ENCODE peak calls at places on chromosomes 6 and 20, in seven cellular contexts. L is neuronal stem cell; T is heart right ventricle; I is naive thymus-derived CD4-positive, alpha-beta T cell; Q is heart left ventricle; X is pancreas; J is BJ. C is an unnamed sample.

GRCh38 chr6:90294614-90294988 is 2.0 kb downstream of the BACH2 start:
- DNase-seq in L (no peak), T (no peak), I (no peak), Q (no peak), X (no peak), J (no peak), C (no peak)

GRCh38 chr20:17452441-17452840 is 78.7 kb downstream of the BFSP1 start:
- DNase-seq in L (no peak), T (no peak), I (no peak), Q (no peak), X (no peak), J (no peak), C (no peak)

GRCh38 chr6:98927534-98927933 is 20.2 kb downstream of the FBXL4 start:
- DNase-seq in L (no peak), T (no peak), I (no peak), Q (no peak), X (no peak), J (no peak), C (no peak)

GRCh38 chr20:50859161-50859560 is 64.3 kb downstream of the BCAS4 start:
- DNase-seq in L (no peak), T (no peak), I (no peak), Q (no peak), X (no peak), J (no peak), C (no peak)

GRCh38 chr6:158010591-158011477 is 29.2 kb downstream of the SYNJ2 start:
- DNase-seq in L (no peak), T (no peak), I (no peak), Q (no peak), X (no peak), J (no peak), C (no peak)

GRCh38 chr6:113381232-113381631 is 475.9 kb upstream of the MARCKS start:
- DNase-seq in L (no peak), T (no peak), I (no peak), Q (no peak), X (no peak), J (no peak), C (no peak)

GRCh38 chr6:69584913-69585729 is 211.7 kb downstream of the LMBRD1 start:
- DNase-seq in L (no peak), T (no peak), I (no peak), Q (no peak), X (no peak), J (peak; percentile 8), C (no peak)

GRCh38 chr6:149938571-149939462 is 3.0 kb upstream of the ULBP2 start:
- DNase-seq in L (no peak), T (no peak), I (peak; percentile 50), Q (no peak), X (peak; percentile 35), J (no peak), C (no peak)

GRCh38 chr6:106692112-106692822 is 62.9 kb downstream of the QRSL1 start:
- DNase-seq in L (peak; percentile 20), T (no peak), I (no peak), Q (no peak), X (peak; percentile 76), J (no peak), C (peak; percentile 61)

GRCh38 chr6:24848461-24848860 is 49.7 kb upstream of the ARMH2 start:
- DNase-seq in L (no peak), T (no peak), I (no peak), Q (no peak), X (no peak), J (no peak), C (no peak)

GRCh38 chr6:27263886-27264285 is 16.4 kb downstream of the PRSS16 start:
- DNase-seq in L (no peak), T (no peak), I (no peak), Q (no peak), X (no peak), J (no peak), C (no peak)

GRCh38 chr6:39088331-39088730 is 26.7 kb downstream of the SAYSD1 start:
- DNase-seq in L (peak; percentile 73), T (no peak), I (no peak), Q (peak; percentile 52), X (no peak), J (no peak), C (no peak)

GRCh38 chr6:157904999-157905398 is 76.7 kb upstream of the SYNJ2 start:
- DNase-seq in L (no peak), T (no peak), I (no peak), Q (no peak), X (no peak), J (no peak), C (no peak)

GRCh38 chr20:31580706-31581105 is 24.4 kb upstream of the ID1 start:
- DNase-seq in L (no peak), T (no peak), I (no peak), Q (no peak), X (no peak), J (no peak), C (no peak)

GRCh38 chr6:21586760-21587181 is 6.8 kb upstream of the SOX4 start:
- DNase-seq in L (no peak), T (peak; percentile 47), I (no peak), Q (no peak), X (no peak), J (no peak), C (peak; percentile 38)

GRCh38 chr6:158022749-158023596 is 41.3 kb downstream of the SYNJ2 start:
- DNase-seq in L (no peak), T (no peak), I (no peak), Q (peak; percentile 25), X (no peak), J (no peak), C (no peak)

GRCh38 chr6:42177514-42178364 is 4.6 kb downstream of the GUCA1A start:
- DNase-seq in L (peak; percentile 59), T (no peak), I (peak; percentile 41), Q (peak; percentile 25), X (no peak), J (no peak), C (no peak)

GRCh38 chr6:169397684-169398083 is 144.0 kb upstream of the THBS2 start:
- DNase-seq in L (no peak), T (no peak), I (no peak), Q (no peak), X (no peak), J (no peak), C (no peak)

GRCh38 chr6:722608-723007 is 29.7 kb upstream of the EXOC2 start:
- DNase-seq in L (no peak), T (no peak), I (no peak), Q (no peak), X (no peak), J (peak; percentile 46), C (no peak)

GRCh38 chr6:71556141-71556540 is 267.5 kb downstream of the OGFRL1 start:
- DNase-seq in L (no peak), T (no peak), I (no peak), Q (no peak), X (no peak), J (no peak), C (no peak)

GRCh38 chr6:149563203-149563927 is 2.8 kb upstream of the GINM1 start:
- DNase-seq in L (no peak), T (no peak), I (no peak), Q (no peak), X (no peak), J (peak; percentile 57), C (no peak)

GRCh38 chr6:138538390-138539031 is 39.2 kb upstream of the NHSL1 start:
- DNase-seq in L (no peak), T (peak; percentile 52), I (no peak), Q (peak; percentile 53), X (no peak), J (no peak), C (no peak)
- H3K36me3 ChIP-seq in L (no peaks in the 10 kb centered on the region), T (no peaks in the 10 kb centered on the region), I (no peaks in the 10 kb centered on the region), Q (no peaks in the 10 kb centered on the region), X (no peaks in the 10 kb centered on the region), J (no peaks in the 10 kb centered on the region), C (no peaks in the 10 kb centered on the region)

DNA sequence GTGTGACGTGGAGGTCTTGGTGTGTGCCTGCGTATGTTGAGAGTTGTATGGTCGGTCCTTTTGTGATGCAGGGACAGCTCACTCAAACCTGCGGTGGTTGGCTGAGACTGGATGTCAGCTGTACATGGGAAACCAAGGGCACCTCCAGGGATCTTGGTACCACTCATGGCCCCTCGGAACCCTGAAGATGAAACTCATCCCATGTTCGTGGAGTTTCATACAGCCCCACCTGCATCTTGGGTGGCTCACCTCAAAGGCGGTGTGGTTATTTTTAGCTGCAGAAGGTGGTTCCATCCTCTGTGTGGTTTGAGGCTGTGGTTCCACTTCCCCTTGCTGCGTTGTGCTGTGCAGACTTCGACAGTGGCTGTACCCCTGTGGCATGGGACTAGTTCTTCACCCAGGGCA is 52.6 kb upstream of the SLC22A1 start:
- DNase-seq in L (no peak), T (no peak), I (peak; percentile 36), Q (no peak), X (no peak), J (no peak), C (no peak)
- H3K36me3 ChIP-seq in L (peaks cover 66% of the 10 kb centered on the region), T (peaks cover 7% of the 10 kb centered on the region), I (peaks cover 31% of the 10 kb centered on the region), Q (peaks cover 96% of the 10 kb centered on the region), X (peaks cover 34% of the 10 kb centered on the region), J (peaks cover 46% of the 10 kb centered on the region), C (peaks cover 15% of the 10 kb centered on the region)

DNA sequence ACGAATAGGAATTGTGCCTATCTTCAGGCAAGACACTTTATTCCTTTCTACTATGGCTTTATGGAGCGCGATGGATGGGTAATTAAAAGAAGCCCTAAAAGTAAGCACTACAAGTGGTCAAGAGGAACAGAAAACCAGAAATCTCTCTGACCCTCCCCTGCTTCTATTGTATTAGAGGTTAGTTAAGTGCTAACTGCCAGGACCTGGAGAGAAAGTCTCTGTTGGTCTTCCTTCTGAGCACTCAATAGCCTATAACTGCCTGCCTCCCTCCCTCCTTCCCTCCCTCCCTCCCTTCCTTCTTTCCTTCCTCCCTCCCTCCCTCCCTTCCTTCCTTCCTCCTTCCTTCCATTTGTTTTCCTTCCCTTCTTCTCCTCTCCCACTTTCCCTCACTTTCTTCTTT is 133.7 kb downstream of the C6orf58 start:
- DNase-seq in L (no peak), T (no peak), I (no peak), Q (no peak), X (no peak), J (no peak), C (no peak)
- H3K36me3 ChIP-seq in L (no peaks in the 10 kb centered on the region), T (no peaks in the 10 kb centered on the region), I (peaks cover 25% of the 10 kb centered on the region), Q (no peaks in the 10 kb centered on the region), X (no peaks in the 10 kb centered on the region), J (no peaks in the 10 kb centered on the region), C (no peaks in the 10 kb centered on the region)

GRCh38 chr20:58816051-58816450 is 34.7 kb downstream of the GNAS-AS1 start:
- DNase-seq in L (no peak), T (no peak), I (no peak), Q (no peak), X (no peak), J (no peak), C (no peak)

GRCh38 chr20:58818585-58819285 is 32.0 kb downstream of the GNAS-AS1 start:
- DNase-seq in L (no peak), T (no peak), I (peak; percentile 74), Q (no peak), X (no peak), J (peak; percentile 73), C (no peak)

GRCh38 chr20:58819921-58820320 is 30.8 kb downstream of the GNAS-AS1 start:
- DNase-seq in L (no peak), T (no peak), I (no peak), Q (no peak), X (no peak), J (no peak), C (no peak)

GRCh38 chr20:58816957-58817651 is 33.6 kb downstream of the GNAS-AS1 start:
- DNase-seq in L (no peak), T (no peak), I (no peak), Q (no peak), X (no peak), J (no peak), C (peak; percentile 53)

DNA sequence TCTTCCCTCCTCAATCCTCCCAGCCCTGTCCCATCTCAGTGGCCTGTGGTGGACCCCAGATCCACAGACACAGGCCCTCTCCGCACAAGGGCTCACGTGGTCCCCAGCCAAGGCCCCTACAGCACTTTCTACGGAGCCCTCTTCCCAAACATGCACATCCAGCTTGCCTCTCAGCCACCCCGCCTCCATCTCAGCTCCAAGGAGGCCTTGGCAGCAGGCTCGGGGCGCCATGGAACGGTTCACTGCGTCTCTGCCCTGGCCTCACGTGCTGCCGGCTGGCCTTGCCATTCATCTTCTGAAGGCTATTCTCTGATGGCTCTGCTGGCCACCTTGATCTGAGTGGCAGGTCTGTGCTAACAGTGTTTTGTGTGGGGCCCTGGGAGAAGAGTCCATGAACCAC is 33.0 kb downstream of the GNAS-AS1 start:
- DNase-seq in L (no peak), T (no peak), I (no peak), Q (no peak), X (no peak), J (no peak), C (no peak)
- H3K36me3 ChIP-seq in L (peaks cover 9% of the 10 kb centered on the region), T (no peaks in the 10 kb centered on the region), I (no peaks in the 10 kb centered on the region), Q (no peaks in the 10 kb centered on the region), X (no peaks in the 10 kb centered on the region), J (no peaks in the 10 kb centered on the region), C (no peaks in the 10 kb centered on the region)

C was measured in prostate gland.